ENCODE peak calls at places on chromosomes 13 and 19, in five cellular contexts. P is left lung; U is effector CD4-positive, alpha-beta T cell; B is stimulated activated CD8-positive, alpha-beta memory T cell treated with anti-CD3 and anti-CD28 coated beads, Interleukin-7, amount 100 ng/mL, for 1 hour; V is type B pancreatic cell. K is an unnamed sample.

GRCh38 chr19:3179739-3180293 is 1.2 kb downstream of the S1PR4 start:
- DNase-seq in P (peak), U (no peak), B (no peak), V (peak), K (no peak)

GRCh38 chr19:3125900-3126524 is 9.8 kb upstream of the GNA15 start:
- DNase-seq in P (peak), U (peak), B (peak), V (no peak), K (no peak)

GRCh38 chr13:24746618-24747247 is 17.2 kb upstream of the RNF17 start:
- DNase-seq in P (no peak), U (no peak), B (no peak), V (no peak), K (no peak)

GRCh38 chr13:74931698-74932433 is 550.1 kb downstream of the TBC1D4 start:
- DNase-seq in P (no peak), U (no peak), B (no peak), V (no peak), K (no peak)

GRCh38 chr19:38079926-38080380 is 144.1 kb downstream of the DPF1 start:
- DNase-seq in P (no peak), U (no peak), B (no peak), V (no peak), K (no peak)

GRCh38 chr19:11265785-11266236 is 3.5 kb upstream of the DOCK6 start:
- DNase-seq in P (peak), U (no peak), B (no peak), V (no peak), K (no peak)

GRCh38 chr19:39218230-39219007 is 14.4 kb upstream of the SYCN start:
- DNase-seq in P (no peak), U (no peak), B (no peak), V (no peak), K (no peak)

GRCh38 chr13:60260440-60260839 is 96.7 kb upstream of the DIAPH3 start:
- DNase-seq in P (no peak), U (no peak), B (no peak), V (no peak), K (no peak)

GRCh38 chr13:44219808-44220544 is 153.6 kb upstream of the SERP2 start:
- DNase-seq in P (no peak), U (no peak), B (no peak), V (no peak), K (no peak)

GRCh38 chr19:42422576-42423461 is 4.4 kb downstream of the LIPE start:
- DNase-seq in P (no peak), U (peak), B (no peak), V (no peak), K (no peak)

GRCh38 chr13:101082441-101082840 is 333.9 kb downstream of the NALCN start:
- DNase-seq in P (no peak), U (no peak), B (no peak), V (no peak), K (no peak)

GRCh38 chr19:49861541-49862410 is 5.6 kb downstream of the PNKP start:
- DNase-seq in P (peak), U (no peak), B (no peak), V (no peak), K (no peak)

GRCh38 chr13:98443329-98443728 is 133.6 kb downstream of the STK24 start:
- DNase-seq in P (no peak), U (no peak), B (no peak), V (no peak), K (no peak)

GRCh38 chr19:15025237-15025636 is 24.0 kb upstream of the CASP14 start:
- DNase-seq in P (no peak), U (no peak), B (no peak), V (no peak), K (no peak)